ENCODE peak calls at places on chromosomes 4 and X, in five cellular contexts. P, F, S, Q and R are unnamed samples.

GRCh38 chr4:7073526-7074390 is 5.9 kb upstream of the GRPEL1 start:
- DNase-seq in P (no peak), F (no peak), S (no peak), Q (peak), R (no peak)

GRCh38 chr4:4677825-4678522 is 136.1 kb upstream of the STX18 start:
- DNase-seq in P (no peak), F (peak), S (no peak), Q (peak), R (no peak)

GRCh38 chr4:47534772-47535171 is 49.7 kb downstream of the ATP10D start:
- DNase-seq in P (no peak), F (no peak), S (no peak), Q (no peak), R (no peak)

GRCh38 chr4:41212221-41213203 is 1.8 kb downstream of the APBB2 start:
- DNase-seq in P (peak), F (peak), S (peak), Q (no peak), R (no peak)

GRCh38 chrX:6228720-6229119 is at the start of gene NLGN4X:
- DNase-seq in P (no peak), F (no peak), S (no peak), Q (peak), R (no peak)

GRCh38 chr4:110411599-110412011 is 64.3 kb upstream of the ENPEP start:
- DNase-seq in P (no peak), F (no peak), S (no peak), Q (peak), R (no peak)

GRCh38 chrX:149286940-149287349 is 218.2 kb downstream of the IDS start:
- DNase-seq in P (peak), F (no peak), S (no peak), Q (peak), R (no peak)

GRCh38 chr4:163256680-163257343 is 75.6 kb downstream of the NPY1R start:
- DNase-seq in P (no peak), F (no peak), S (no peak), Q (no peak), R (no peak)

GRCh38 chr4:170428929-170429328 is 339.2 kb upstream of the AADAT start:
- DNase-seq in P (no peak), F (no peak), S (no peak), Q (no peak), R (no peak)

GRCh38 chr4:122045533-122045932 is 93.7 kb upstream of the TRPC3 start:
- DNase-seq in P (no peak), F (no peak), S (no peak), Q (no peak), R (no peak)

GRCh38 chr4:181503800-181504364 is 739.3 kb upstream of the TENM3 start:
- DNase-seq in P (no peak), F (no peak), S (no peak), Q (peak), R (no peak)

GRCh38 chr4:189029961-189030360 is 890.7 kb downstream of the TRIML1 start:
- DNase-seq in P (no peak), F (no peak), S (no peak), Q (no peak), R (no peak)

DNA sequence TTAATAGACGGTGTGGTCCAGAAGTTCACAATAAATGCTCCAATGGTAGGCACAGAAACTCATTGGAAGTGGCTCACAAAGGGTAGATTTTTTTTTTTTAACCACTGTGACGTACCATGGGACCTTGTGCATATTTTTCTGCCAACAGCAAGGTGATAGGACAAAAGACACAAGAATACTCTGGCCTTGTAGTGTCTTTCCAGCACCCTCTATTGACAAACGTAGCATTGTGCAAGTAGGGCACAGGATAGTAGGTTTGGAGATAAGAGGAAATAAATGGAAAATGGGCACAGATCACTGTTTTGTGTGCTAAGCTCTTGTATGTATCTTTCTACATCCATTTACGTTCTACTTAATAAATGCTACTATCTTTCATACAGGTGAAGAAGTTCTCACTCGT is 2054.9 kb downstream of the PCDH7 start:
- DNase-seq in P (no peak), F (no peak), S (no peak), Q (no peak), R (no peak)
- TF ChIP-seq CTCF in P (no peak), F (no peak), S (no peak), Q (peak), R (no peak)

DNA sequence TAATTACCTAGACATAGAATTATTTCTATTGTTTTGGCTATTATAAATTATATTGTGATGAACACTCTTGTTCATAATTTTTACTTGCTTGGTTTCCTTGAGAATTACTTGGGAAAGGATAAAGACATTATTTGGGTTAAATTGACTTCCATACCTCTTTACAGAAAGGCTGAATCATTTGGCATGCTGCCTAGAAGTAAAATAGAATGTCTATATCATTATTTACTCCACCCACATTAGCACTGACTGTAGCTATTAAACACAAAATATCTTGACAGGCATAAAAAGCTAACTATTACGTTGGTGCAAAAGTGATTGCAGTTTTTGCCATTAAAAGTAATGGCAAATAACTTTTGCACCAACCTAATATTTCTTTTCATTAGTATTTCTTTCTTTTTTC is 29.7 kb upstream of the ADH6 start:
- DNase-seq in P (no peak), F (no peak), S (no peak), Q (no peak), R (no peak)
- TF ChIP-seq CTCF in P (no peak), F (no peak), S (no peak), Q (no peak), R (no peak)

GRCh38 chr4:82721819-82722423 is 76.7 kb downstream of the SCD5 start:
- DNase-seq in P (peak), F (no peak), S (no peak), Q (peak), R (no peak)
- TF ChIP-seq CTCF in P (peak), F (no peak), S (no peak), Q (peak), R (peak)

DNA sequence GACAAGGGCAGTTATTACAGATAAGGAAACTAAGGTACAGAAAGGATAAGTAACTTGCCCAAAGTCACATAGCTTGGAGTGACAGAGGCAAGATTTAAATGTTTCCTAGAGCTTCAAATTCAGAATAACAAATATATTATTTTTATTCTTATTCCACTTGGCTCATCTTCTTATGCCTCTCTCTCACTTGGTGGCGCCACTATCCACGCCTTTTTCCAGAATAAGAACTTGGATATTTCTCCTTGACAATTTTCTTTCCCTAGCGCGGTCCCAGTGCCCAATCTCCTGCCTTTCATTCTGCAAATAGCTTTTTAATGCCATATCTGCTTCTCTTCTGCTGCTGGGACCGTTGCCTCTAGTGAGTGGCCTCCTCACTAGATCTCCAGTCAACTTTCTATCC is 78.5 kb downstream of the MSN start:
- DNase-seq in P (no peak), F (no peak), S (no peak), Q (no peak), R (no peak)
- TF ChIP-seq CTCF in P (no peak), F (no peak), S (no peak), Q (no peak), R (no peak)

GRCh38 chr4:57037982-57038604 is 59.4 kb downstream of the POLR2B start:
- DNase-seq in P (peak), F (peak), S (peak), Q (peak), R (peak)
- TF ChIP-seq CTCF in P (peak), F (no peak), S (peak), Q (peak), R (peak)

GRCh38 chr4:94332983-94333590 is 9.5 kb downstream of the HPGDS start:
- DNase-seq in P (no peak), F (no peak), S (no peak), Q (no peak), R (no peak)
- TF ChIP-seq CTCF in P (no peak), F (no peak), S (no peak), Q (no peak), R (no peak)